ENCODE peak calls at places on chromosomes 16 and 17, in six cellular contexts. F is mammary epithelial cell, I is kidney glomerular epithelial cell, C is tibial artery, T is GM10248, B is neural crest cell. H is an unnamed sample.

GRCh38 chr16:16175296-16175695 is 48.0 kb downstream of the ABCC6 start:
- DNase-seq in T (no peak), C (no peak), B (no peak), F (no peak), I (no peak), H (peak)

GRCh38 chr17:57614742-57615141 is 130.4 kb downstream of the CCDC182 start:
- DNase-seq in B (no peak), T (no peak), I (no peak), C (no peak), F (no peak), H (no peak)

GRCh38 chr17:82120148-82120547 is 22.1 kb upstream of the FASN start:
- DNase-seq in B (no peak), T (no peak), C (no peak), F (no peak), I (no peak), H (no peak)

GRCh38 chr16:23508589-23509440 is 1.5 kb downstream of the GGA2 start:
- DNase-seq in T (no peak), B (peak), I (peak), C (no peak), F (no peak), H (peak)

GRCh38 chr17:44909681-44910144 is 5.6 kb downstream of the GFAP start:
- DNase-seq in C (no peak), T (no peak), I (peak), F (peak), B (no peak), H (no peak)

GRCh38 chr16:29719063-29719462 is 26.7 kb downstream of the C16orf54 start:
- DNase-seq in T (no peak), B (no peak), C (no peak), F (no peak), I (no peak), H (no peak)

GRCh38 chr16:56874800-56875199 is 9.8 kb downstream of the SLC12A3 start:
- DNase-seq in C (no peak), F (no peak), B (no peak), T (no peak), I (no peak), H (peak)

GRCh38 chr17:29283496-29283895 is 10.5 kb downstream of the NUFIP2 start:
- DNase-seq in F (no peak), T (no peak), I (no peak), B (no peak), C (no peak), H (no peak)

GRCh38 chr16:85675528-85675927 is 13.2 kb downstream of the GINS2 start:
- DNase-seq in F (no peak), I (peak), T (no peak), B (no peak), C (no peak), H (peak)

GRCh38 chr17:45411348-45412105 is 21.1 kb downstream of the ARHGAP27 start:
- DNase-seq in T (no peak), I (no peak), B (no peak), F (no peak), C (no peak), H (no peak)

GRCh38 chr16:11909653-11910551 is 5.9 kb downstream of the GSPT1 start:
- DNase-seq in I (no peak), C (no peak), T (no peak), F (no peak), B (no peak), H (no peak)

GRCh38 chr16:66972983-66973382 is 11.9 kb downstream of the CES3 start:
- DNase-seq in B (no peak), I (no peak), F (no peak), T (no peak), C (no peak), H (no peak)

GRCh38 chr16:48109496-48109895 is 46.3 kb downstream of the ABCC12 start:
- DNase-seq in T (no peak), I (no peak), B (peak), F (no peak), C (no peak), H (no peak)

GRCh38 chr17:15432807-15433547 is 34.4 kb downstream of the CDRT4 start:
- DNase-seq in B (no peak), I (no peak), T (no peak), F (no peak), C (no peak), H (no peak)

GRCh38 chr17:58344791-58345157 is 7.2 kb downstream of the SUPT4H1 start:
- DNase-seq in C (no peak), B (no peak), F (no peak), T (no peak), I (no peak), H (no peak)

GRCh38 chr17:81204578-81204977 is 18.2 kb downstream of the CEP131 start:
- DNase-seq in B (no peak), F (no peak), I (no peak), T (no peak), C (no peak), H (no peak)

GRCh38 chr16:29974291-29975133 is 844 bp downstream of the TAOK2 start:
- DNase-seq in C (peak), F (no peak), T (peak), B (no peak), I (no peak), H (no peak)

GRCh38 chr17:41511130-41511529 is 5.7 kb upstream of the KRT13 start:
- DNase-seq in T (no peak), B (no peak), C (no peak), F (no peak), I (no peak), H (no peak)

GRCh38 chr16:4376126-4376819 is 4.6 kb downstream of the VASN start:
- DNase-seq in B (no peak), F (no peak), C (peak), I (peak), T (no peak), H (no peak)

GRCh38 chr16:15464401-15465186 is 30.2 kb downstream of the BMERB1 start:
- DNase-seq in T (no peak), F (no peak), I (no peak), C (no peak), B (no peak), H (no peak)

GRCh38 chr17:48760411-48760810 is 31.9 kb upstream of the HOXB13 start:
- DNase-seq in I (no peak), C (no peak), T (no peak), F (no peak), B (no peak), H (no peak)

GRCh38 chr17:77565166-77565565 is 393.3 kb upstream of the TNRC6C start:
- DNase-seq in F (no peak), C (no peak), T (no peak), B (no peak), I (no peak), H (no peak)

GRCh38 chr16:70437017-70437581 is 1.8 kb downstream of the ST3GAL2 start:
- DNase-seq in I (peak), B (no peak), C (no peak), T (no peak), F (no peak), H (peak)

GRCh38 chr16:81492307-81492706 is 47.7 kb downstream of the CMIP start:
- DNase-seq in I (no peak), B (peak), F (no peak), T (no peak), C (no peak), H (no peak)

GRCh38 chr17:65914784-65915342 is 277.1 kb downstream of the CEP112 start:
- DNase-seq in B (no peak), F (peak), T (peak), I (no peak), C (no peak), H (no peak)

GRCh38 chr16:83926726-83927397 is 26.2 kb upstream of the OSGIN1 start:
- DNase-seq in B (peak), C (peak), I (peak), F (peak), T (peak), H (peak)

GRCh38 chr17:6496636-6497441 is 52.6 kb downstream of the PIMREG start:
- DNase-seq in B (no peak), F (no peak), T (no peak), I (no peak), C (no peak), H (no peak)

GRCh38 chr16:75121949-75122568 is 5.5 kb upstream of the LDHD start:
- DNase-seq in T (no peak), C (no peak), B (no peak), I (no peak), F (no peak), H (no peak)

GRCh38 chr16:73058221-73058615 is 10.3 kb upstream of the ZFHX3 start:
- DNase-seq in C (peak), T (peak), B (no peak), F (peak), I (no peak), H (no peak)

GRCh38 chr17:59840908-59841666 is 51.7 kb downstream of the TUBD1 start:
- DNase-seq in I (no peak), C (no peak), T (no peak), B (no peak), F (peak), H (no peak)

H was measured in SK-N-DZ.